ENCODE peak calls at places on chromosomes 12 and 14, in eight cellular contexts. Y is astrocyte of the spinal cord; W is NCI-H774; J is stimulated activated CD8-positive, alpha-beta memory T cell treated with anti-CD3 and anti-CD28 coated beads, Interleukin-4, amount 100 ng/mL, for 4 hours; V is activated effector memory CD4-positive, alpha-beta T cell treated with Interleukin-2 at 50 U/mL for 16 hours; H is ELR; E is adrenal gland; A is AG20443. U is an unnamed sample.

GRCh38 chr14:74085047-74085637 is 386 bp downstream of the LIN52 start:
- DNase-seq in Y (peak; percentile 38), W (no peak), J (no peak), V (no peak), H (peak; percentile 74), E (no peak), A (peak; percentile 59), U (no peak)

GRCh38 chr14:36513012-36513420 is 7.0 kb downstream of the NKX2-1 start:
- DNase-seq in Y (no peak), W (no peak), J (no peak), V (no peak), H (no peak), E (no peak), A (no peak), U (no peak)

GRCh38 chr12:99390707-99391106 is 256.8 kb upstream of the GARIN6 start:
- DNase-seq in Y (no peak), W (no peak), J (no peak), V (no peak), H (peak; percentile 47), E (peak; percentile 11), A (peak; percentile 33), U (no peak)

GRCh38 chr14:99756796-99757195 is 36.4 kb upstream of the EML1 start:
- DNase-seq in Y (peak; percentile 41), W (no peak), J (no peak), V (no peak), H (peak; percentile 35), E (no peak), A (no peak), U (no peak)

GRCh38 chr12:4001869-4002268 is 128.7 kb upstream of the PARP11 start:
- DNase-seq in Y (no peak), W (no peak), J (no peak), V (no peak), H (no peak), E (no peak), A (no peak), U (no peak)

GRCh38 chr14:51578853-51579252 is 72.9 kb upstream of the FRMD6 start:
- DNase-seq in Y (no peak), W (no peak), J (no peak), V (no peak), H (no peak), E (no peak), A (no peak), U (no peak)

GRCh38 chr14:31990183-31990862 is 86.8 kb upstream of the ARHGAP5 start:
- DNase-seq in Y (no peak), W (no peak), J (no peak), V (no peak), H (no peak), E (no peak), A (no peak), U (no peak)

GRCh38 chr14:20631821-20632389 is 9.6 kb downstream of the OR6S1 start:
- DNase-seq in Y (peak; percentile 61), W (no peak), J (no peak), V (no peak), H (peak; percentile 71), E (peak; percentile 63), A (peak; percentile 70), U (no peak)

GRCh38 chr14:52596320-52596719 is 43.7 kb downstream of the GPR137C start:
- DNase-seq in Y (no peak), W (no peak), J (no peak), V (no peak), H (no peak), E (no peak), A (no peak), U (no peak)

GRCh38 chr12:127179199-127179598 is 1087.8 kb upstream of the TMEM132C start:
- DNase-seq in Y (no peak), W (no peak), J (no peak), V (no peak), H (peak; percentile 22), E (no peak), A (peak; percentile 58), U (no peak)

GRCh38 chr14:95098984-95099599 is 58.2 kb downstream of the DICER1 start:
- DNase-seq in Y (peak; percentile 62), W (peak; percentile 28), J (no peak), V (no peak), H (peak; percentile 73), E (peak; percentile 54), A (peak; percentile 77), U (no peak)

GRCh38 chr14:74973003-74973614 is 17.7 kb upstream of the PGF start:
- DNase-seq in Y (peak; percentile 22), W (no peak), J (no peak), V (no peak), H (peak; percentile 81), E (peak; percentile 50), A (no peak), U (no peak)

GRCh38 chr14:45679852-45680251 is 426.9 kb upstream of the MIS18BP1 start:
- DNase-seq in Y (peak; percentile 92), W (no peak), J (no peak), V (no peak), H (peak; percentile 96), E (no peak), A (peak; percentile 3), U (no peak)

GRCh38 chr14:29749327-29749726 is 178.3 kb downstream of the PRKD1 start:
- DNase-seq in Y (peak; percentile 82), W (no peak), J (no peak), V (no peak), H (peak; percentile 65), E (no peak), A (peak; percentile 63), U (no peak)

GRCh38 chr12:108950991-108951739 is 69.7 kb downstream of the SVOP start:
- DNase-seq in Y (peak; percentile 71), W (peak; percentile 79), J (peak; percentile 23), V (peak; percentile 61), H (peak; percentile 71), E (peak; percentile 67), A (peak; percentile 63), U (no peak)

GRCh38 chr12:29741342-29742241 is 42.1 kb downstream of the TMTC1 start:
- DNase-seq in Y (peak; percentile 92), W (no peak), J (no peak), V (no peak), H (no peak), E (no peak), A (no peak), U (no peak)

GRCh38 chr12:29698756-29699155 is 85.0 kb downstream of the TMTC1 start:
- DNase-seq in Y (no peak), W (no peak), J (no peak), V (no peak), H (no peak), E (no peak), A (no peak), U (no peak)

GRCh38 chr12:119020377-119021360 is 39.3 kb downstream of the SRRM4 start:
- DNase-seq in Y (no peak), W (no peak), J (no peak), V (no peak), H (peak; percentile 8), E (peak; percentile 18), A (no peak), U (no peak)